ENCODE peak calls at places on chromosomes 16 and 17, in five cellular contexts. One of them, this sample, is unnamed.

GRCh38 chr17:61400058-61400785 is 579 bp downstream of the TBX2 start:
- DNase-seq in breast epithelium: no peak
- DNase-seq in body of pancreas: no peak
- DNase-seq in A549: peak; percentile 71
- DNase-seq in RWPE1: peak; percentile 39
- DNase-seq in this sample: no peak

GRCh38 chr16:11333696-11334095 is 11.6 kb upstream of the RMI2 start:
- DNase-seq in body of pancreas: no peak
- DNase-seq in A549: no peak
- DNase-seq in breast epithelium: no peak
- DNase-seq in RWPE1: peak; percentile 34
- DNase-seq in this sample: no peak

GRCh38 chr16:85363881-85364280 is 249.2 kb upstream of the GSE1 start:
- DNase-seq in RWPE1: no peak
- DNase-seq in A549: no peak
- DNase-seq in body of pancreas: no peak
- DNase-seq in breast epithelium: no peak
- DNase-seq in this sample: no peak

GRCh38 chr17:41521574-41522261 is 3.0 kb upstream of the KRT15 start:
- DNase-seq in RWPE1: peak; percentile 77
- DNase-seq in breast epithelium: peak; percentile 84
- DNase-seq in A549: peak; percentile 83
- DNase-seq in body of pancreas: peak; percentile 35
- DNase-seq in this sample: no peak

GRCh38 chr16:20610892-20611349 is 34.8 kb upstream of the ACSM2B start:
- DNase-seq in RWPE1: no peak
- DNase-seq in A549: no peak
- DNase-seq in breast epithelium: no peak
- DNase-seq in body of pancreas: no peak
- DNase-seq in this sample: no peak

GRCh38 chr17:8060274-8060673 is 21.4 kb downstream of the ALOX15B start:
- DNase-seq in RWPE1: peak; percentile 82
- DNase-seq in A549: peak; percentile 78
- DNase-seq in breast epithelium: no peak
- DNase-seq in body of pancreas: peak; percentile 77
- DNase-seq in this sample: peak; percentile 78

GRCh38 chr16:83913234-83913633 is 14.3 kb downstream of the MLYCD start:
- DNase-seq in RWPE1: no peak
- DNase-seq in breast epithelium: no peak
- DNase-seq in A549: no peak
- DNase-seq in body of pancreas: no peak
- DNase-seq in this sample: no peak

GRCh38 chr17:39011907-39012468 is 44.8 kb upstream of the FBXO47 start:
- DNase-seq in RWPE1: no peak
- DNase-seq in breast epithelium: no peak
- DNase-seq in body of pancreas: no peak
- DNase-seq in A549: no peak
- DNase-seq in this sample: no peak

GRCh38 chr17:65627108-65627507 is 65.7 kb upstream of the AXIN2 start:
- DNase-seq in body of pancreas: no peak
- DNase-seq in breast epithelium: no peak
- DNase-seq in RWPE1: no peak
- DNase-seq in A549: peak; percentile 9
- DNase-seq in this sample: no peak

GRCh38 chr16:4937782-4938682 is 1.1 kb upstream of the PPL start:
- DNase-seq in A549: no peak
- DNase-seq in RWPE1: no peak
- DNase-seq in breast epithelium: no peak
- DNase-seq in body of pancreas: peak; percentile 55
- DNase-seq in this sample: no peak

GRCh38 chr16:31513126-31513525 is 4.9 kb upstream of the RUSF1 start:
- DNase-seq in RWPE1: peak; percentile 33
- DNase-seq in A549: peak; percentile 18
- DNase-seq in breast epithelium: no peak
- DNase-seq in body of pancreas: no peak
- DNase-seq in this sample: no peak

GRCh38 chr16:11665071-11665491 is 3.2 kb upstream of the SNN start:
- DNase-seq in body of pancreas: no peak
- DNase-seq in A549: no peak
- DNase-seq in breast epithelium: no peak
- DNase-seq in RWPE1: no peak
- DNase-seq in this sample: no peak

GRCh38 chr16:9055661-9056060 is 35.8 kb upstream of the HAPSTR1 start:
- DNase-seq in RWPE1: no peak
- DNase-seq in body of pancreas: no peak
- DNase-seq in breast epithelium: no peak
- DNase-seq in A549: no peak
- DNase-seq in this sample: no peak

GRCh38 chr17:1965556-1966273 is 59.4 kb downstream of the RTN4RL1 start:
- DNase-seq in breast epithelium: no peak
- DNase-seq in A549: no peak
- DNase-seq in body of pancreas: no peak
- DNase-seq in RWPE1: no peak
- DNase-seq in this sample: no peak

GRCh38 chr17:6108382-6108781 is 38.2 kb downstream of the WSCD1 start:
- DNase-seq in breast epithelium: no peak
- DNase-seq in body of pancreas: no peak
- DNase-seq in RWPE1: no peak
- DNase-seq in A549: no peak
- DNase-seq in this sample: no peak

GRCh38 chr16:31532120-31532519 is 4.4 kb downstream of the AHSP start:
- DNase-seq in breast epithelium: no peak
- DNase-seq in RWPE1: no peak
- DNase-seq in body of pancreas: no peak
- DNase-seq in A549: no peak
- DNase-seq in this sample: no peak

GRCh38 chr17:28365487-28365886 is 488 bp upstream of the SEBOX start:
- DNase-seq in A549: no peak
- DNase-seq in body of pancreas: no peak
- DNase-seq in breast epithelium: no peak
- DNase-seq in RWPE1: no peak
- DNase-seq in this sample: no peak

GRCh38 chr17:77845541-77846225 is 112.8 kb upstream of the TNRC6C start:
- DNase-seq in RWPE1: no peak
- DNase-seq in body of pancreas: no peak
- DNase-seq in A549: no peak
- DNase-seq in breast epithelium: no peak
- DNase-seq in this sample: no peak

GRCh38 chr16:87816507-87817100 is 50.8 kb upstream of the KLHDC4 start:
- DNase-seq in A549: no peak
- DNase-seq in RWPE1: no peak
- DNase-seq in body of pancreas: no peak
- DNase-seq in breast epithelium: no peak
- DNase-seq in this sample: no peak

GRCh38 chr17:18382441-18383078 is 5.0 kb downstream of the EVPLL start:
- DNase-seq in A549: no peak
- DNase-seq in body of pancreas: no peak
- DNase-seq in breast epithelium: no peak
- DNase-seq in RWPE1: no peak
- DNase-seq in this sample: no peak

GRCh38 chr17:43383826-43384475 is 14.8 kb upstream of the ARL4D start:
- DNase-seq in RWPE1: no peak
- DNase-seq in breast epithelium: no peak
- DNase-seq in A549: no peak
- DNase-seq in body of pancreas: no peak
- DNase-seq in this sample: no peak

GRCh38 chr16:66135838-66136237 is 230.7 kb upstream of the CDH5 start:
- DNase-seq in RWPE1: no peak
- DNase-seq in body of pancreas: no peak
- DNase-seq in A549: no peak
- DNase-seq in breast epithelium: no peak
- DNase-seq in this sample: no peak

GRCh38 chr16:66135376-66135775 is 231.1 kb upstream of the CDH5 start:
- DNase-seq in body of pancreas: peak; percentile 13
- DNase-seq in A549: no peak
- DNase-seq in breast epithelium: no peak
- DNase-seq in RWPE1: no peak
- DNase-seq in this sample: no peak

GRCh38 chr16:66131895-66132294 is 234.6 kb upstream of the CDH5 start:
- DNase-seq in A549: no peak
- DNase-seq in breast epithelium: no peak
- DNase-seq in RWPE1: peak; percentile 34
- DNase-seq in body of pancreas: no peak
- DNase-seq in this sample: no peak

GRCh38 chr16:66134875-66135274 is 231.6 kb upstream of the CDH5 start:
- DNase-seq in A549: no peak
- DNase-seq in RWPE1: no peak
- DNase-seq in body of pancreas: no peak
- DNase-seq in breast epithelium: no peak
- DNase-seq in this sample: no peak

DNA sequence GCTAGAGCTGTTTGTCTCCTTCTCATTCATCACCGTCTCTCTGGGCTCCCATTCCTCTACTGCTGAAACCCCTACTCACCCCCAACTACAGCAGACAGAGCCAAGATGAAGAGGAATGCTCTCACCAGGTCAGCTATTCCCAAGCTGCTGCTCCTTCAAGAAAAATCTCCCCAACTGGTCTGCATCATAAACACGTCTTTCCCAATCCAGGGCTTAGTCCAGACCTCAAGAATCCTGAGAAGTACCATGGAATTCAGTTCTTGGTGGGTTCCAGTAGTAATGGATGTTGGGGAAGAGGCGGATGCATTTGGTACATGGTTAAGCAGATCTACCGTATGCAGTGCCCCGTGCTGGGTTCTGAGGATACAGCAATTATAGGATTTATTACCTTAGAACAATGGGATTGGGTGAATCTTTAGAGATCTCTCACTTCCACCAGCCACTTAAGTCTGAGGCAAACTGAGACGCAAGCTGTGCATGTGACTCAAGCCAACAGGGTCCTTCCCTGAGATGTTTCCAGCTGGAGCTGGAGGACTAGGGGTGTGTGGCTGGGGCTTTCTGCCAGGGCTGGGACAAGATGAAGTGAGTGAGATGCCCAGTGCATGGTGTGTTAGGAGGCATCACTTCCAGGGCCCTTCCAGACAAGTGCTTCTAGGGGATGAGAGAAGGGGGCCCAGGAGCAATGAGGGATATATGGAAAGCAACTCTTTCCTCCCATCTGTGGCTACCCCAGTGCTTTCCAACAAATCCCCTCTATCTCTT is 232.7 kb upstream of the CDH5 start:
- DNase-seq in A549: no peak
- DNase-seq in breast epithelium: no peak
- DNase-seq in body of pancreas: no peak
- DNase-seq in RWPE1: no peak
- DNase-seq in this sample: no peak
- TF ChIP-seq CTCF in A549: no peak
- TF ChIP-seq CTCF in breast epithelium: no peak
- TF ChIP-seq CTCF in body of pancreas: no peak
- TF ChIP-seq CTCF in RWPE1: no peak
- TF ChIP-seq CTCF in this sample: no peak

GRCh38 chr16:73028263-73028662 is 19.7 kb downstream of the ZFHX3 start:
- DNase-seq in RWPE1: no peak
- DNase-seq in body of pancreas: no peak
- DNase-seq in breast epithelium: no peak
- DNase-seq in A549: no peak
- DNase-seq in this sample: no peak

GRCh38 chr16:73028721-73029361 is 19.1 kb downstream of the ZFHX3 start:
- DNase-seq in body of pancreas: no peak
- DNase-seq in RWPE1: no peak
- DNase-seq in breast epithelium: no peak
- DNase-seq in A549: no peak
- DNase-seq in this sample: no peak

GRCh38 chr16:73033271-73033998 is 14.5 kb downstream of the ZFHX3 start:
- DNase-seq in RWPE1: no peak
- DNase-seq in breast epithelium: no peak
- DNase-seq in body of pancreas: no peak
- DNase-seq in A549: no peak
- DNase-seq in this sample: peak; percentile 66

GRCh38 chr16:73032548-73033270 is 15.2 kb downstream of the ZFHX3 start:
- DNase-seq in breast epithelium: no peak
- DNase-seq in RWPE1: no peak
- DNase-seq in A549: no peak
- DNase-seq in body of pancreas: no peak
- DNase-seq in this sample: no peak

DNA sequence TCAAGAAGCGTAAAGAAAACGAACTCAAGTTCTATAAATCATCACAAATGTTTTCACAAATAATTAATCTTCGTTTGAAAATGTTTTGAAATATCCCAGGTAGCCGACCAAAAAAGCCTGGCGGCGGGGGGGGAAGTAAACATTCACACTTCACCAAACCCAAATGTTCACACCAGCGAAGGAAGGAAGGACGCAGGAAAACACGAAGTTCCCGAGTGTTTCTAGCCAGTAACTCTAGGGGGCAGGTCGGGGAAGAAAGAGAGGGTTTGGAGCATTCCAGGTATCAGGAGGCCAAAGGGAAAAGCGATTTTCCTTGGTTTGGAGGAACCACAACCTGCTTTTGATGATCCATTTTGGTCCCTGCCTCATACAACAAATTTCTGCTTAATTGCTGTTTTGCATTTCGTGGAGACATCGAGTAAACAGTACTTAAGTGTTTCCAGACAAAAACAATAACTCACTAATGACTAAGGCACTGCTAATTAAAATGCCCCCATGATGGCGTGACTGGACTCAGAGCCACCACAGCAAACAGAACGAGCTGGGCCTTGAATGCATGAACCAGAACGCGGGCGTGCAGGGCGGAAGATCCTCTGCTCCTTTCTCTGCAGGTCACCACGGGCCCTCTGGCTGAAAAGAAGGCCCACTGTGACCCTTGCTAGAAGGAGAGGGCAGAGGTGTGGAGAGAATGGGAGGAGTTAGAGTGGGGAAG is 16.6 kb downstream of the ZFHX3 start:
- DNase-seq in body of pancreas: no peak
- DNase-seq in A549: no peak
- DNase-seq in RWPE1: no peak
- DNase-seq in breast epithelium: no peak
- DNase-seq in this sample: no peak
- TF ChIP-seq CTCF in body of pancreas: no peak
- TF ChIP-seq CTCF in A549: no peak
- TF ChIP-seq CTCF in RWPE1: no peak
- TF ChIP-seq CTCF in breast epithelium: no peak
- TF ChIP-seq CTCF in this sample: peak; percentile 47

GRCh38 chr17:57885148-57885915 is 35.5 kb upstream of the MRPS23 start:
- DNase-seq in A549: no peak
- DNase-seq in body of pancreas: no peak
- DNase-seq in breast epithelium: no peak
- DNase-seq in RWPE1: no peak
- DNase-seq in this sample: no peak
- TF ChIP-seq CTCF in A549: no peak
- TF ChIP-seq CTCF in body of pancreas: no peak
- TF ChIP-seq CTCF in breast epithelium: no peak
- TF ChIP-seq CTCF in RWPE1: no peak
- TF ChIP-seq CTCF in this sample: no peak

GRCh38 chr17:9183297-9183696 is 162.0 kb downstream of the NTN1 start:
- DNase-seq in body of pancreas: no peak
- DNase-seq in RWPE1: no peak
- DNase-seq in A549: no peak
- DNase-seq in breast epithelium: no peak
- DNase-seq in this sample: no peak

GRCh38 chr17:9185142-9185541 is 163.8 kb downstream of the NTN1 start:
- DNase-seq in A549: no peak
- DNase-seq in RWPE1: no peak
- DNase-seq in breast epithelium: no peak
- DNase-seq in body of pancreas: no peak
- DNase-seq in this sample: no peak

GRCh38 chr17:9189870-9190269 is 168.6 kb downstream of the NTN1 start:
- DNase-seq in breast epithelium: no peak
- DNase-seq in body of pancreas: no peak
- DNase-seq in RWPE1: no peak
- DNase-seq in A549: no peak
- DNase-seq in this sample: no peak

GRCh38 chr17:9187828-9188227 is 166.5 kb downstream of the NTN1 start:
- DNase-seq in RWPE1: no peak
- DNase-seq in A549: no peak
- DNase-seq in breast epithelium: no peak
- DNase-seq in body of pancreas: no peak
- DNase-seq in this sample: no peak

GRCh38 chr17:9185688-9186289 is 164.5 kb downstream of the NTN1 start:
- DNase-seq in breast epithelium: no peak
- DNase-seq in body of pancreas: no peak
- DNase-seq in A549: no peak
- DNase-seq in RWPE1: no peak
- DNase-seq in this sample: no peak
- TF ChIP-seq CTCF in breast epithelium: no peak
- TF ChIP-seq CTCF in body of pancreas: no peak
- TF ChIP-seq CTCF in A549: no peak
- TF ChIP-seq CTCF in RWPE1: no peak
- TF ChIP-seq CTCF in this sample: no peak